ENCODE peak calls at places on chromosomes 5 and 9, in four cellular contexts. Y is Panc1, F is mesenchymal stem cell, N is lower lobe of right lung. A is an unnamed sample.
A peak's percentile ranks its signal among the peaks of the same experiment; 100 is the strongest.

GRCh38 chr5:9681706-9682105 is 51.6 kb upstream of the TAS2R1 start:
- DNase-seq in Y (no peak), F (no peak), N (no peak), A (no peak)

GRCh38 chr9:33517373-33517772 is 6.7 kb upstream of the ANKRD18B start:
- DNase-seq in Y (no peak), F (peak; percentile 75), N (no peak), A (peak; percentile 43)

GRCh38 chr5:170273968-170274710 is 23.4 kb downstream of the LCP2 start:
- DNase-seq in Y (no peak), F (no peak), N (no peak), A (no peak)

GRCh38 chr5:134227259-134227658 is 1.4 kb upstream of the PPP2CA start:
- DNase-seq in Y (no peak), F (peak; percentile 34), N (no peak), A (no peak)

GRCh38 chr5:33433303-33434255 is 7.2 kb upstream of the TARS1 start:
- DNase-seq in Y (no peak), F (peak; percentile 28), N (no peak), A (peak; percentile 24)

GRCh38 chr9:131334568-131335105 is 45.1 kb downstream of the PLPP7 start:
- DNase-seq in Y (no peak), F (peak; percentile 80), N (peak; percentile 41), A (no peak)

GRCh38 chr9:86408121-86408520 is 53.9 kb upstream of the TUT7 start:
- DNase-seq in Y (no peak), F (peak; percentile 30), N (no peak), A (no peak)

GRCh38 chr5:31116466-31117031 is 76.9 kb upstream of the CDH6 start:
- DNase-seq in Y (no peak), F (no peak), N (no peak), A (no peak)

GRCh38 chr9:12972608-12973589 is 198.1 kb downstream of the LURAP1L start:
- DNase-seq in Y (no peak), F (no peak), N (no peak), A (no peak)

GRCh38 chr9:128552744-128553221 is 396 bp downstream of the SPTAN1 start:
- DNase-seq in Y (no peak), F (no peak), N (peak; percentile 68), A (no peak)

GRCh38 chr9:114894206-114894605 is 36.2 kb downstream of the TNFSF8 start:
- DNase-seq in Y (no peak), F (no peak), N (no peak), A (no peak)

GRCh38 chr9:119963798-119964372 is 594.6 kb upstream of the BRINP1 start:
- DNase-seq in Y (no peak), F (peak; percentile 89), N (no peak), A (peak; percentile 75)

GRCh38 chr5:53089481-53089976 is 20.0 kb downstream of the MOCS2 start:
- DNase-seq in Y (no peak), F (no peak), N (no peak), A (peak; percentile 27)

GRCh38 chr5:17185349-17185748 is 32.1 kb upstream of the BASP1 start:
- DNase-seq in Y (no peak), F (peak; percentile 17), N (no peak), A (no peak)

GRCh38 chr5:157352756-157353340 is 86.9 kb downstream of the CYFIP2 start:
- DNase-seq in Y (no peak), F (no peak), N (no peak), A (no peak)

GRCh38 chr5:143826909-143827514 is 15.1 kb downstream of the HMHB1 start:
- DNase-seq in Y (peak; percentile 41), F (no peak), N (no peak), A (no peak)

GRCh38 chr9:13607746-13608445 is 328.4 kb upstream of the MPDZ start:
- DNase-seq in Y (no peak), F (peak; percentile 32), N (no peak), A (no peak)

GRCh38 chr9:105842023-105842644 is 147.8 kb downstream of the TMEM38B start:
- DNase-seq in Y (no peak), F (peak; percentile 44), N (no peak), A (peak; percentile 56)

GRCh38 chr5:105503950-105504349 is 1941.4 kb upstream of the NUDT12 start:
- DNase-seq in Y (no peak), F (no peak), N (no peak), A (no peak)

GRCh38 chr9:132023409-132024180 is 56.1 kb downstream of the MED27 start:
- DNase-seq in Y (no peak), F (no peak), N (no peak), A (no peak)

GRCh38 chr5:93579561-93580386 is 1.2 kb downstream of the NR2F1-AS1 start:
- DNase-seq in Y (no peak), F (peak; percentile 61), N (peak; percentile 57), A (no peak)

GRCh38 chr5:160260006-160260775 is 30.9 kb downstream of the FABP6 start:
- DNase-seq in Y (no peak), F (no peak), N (no peak), A (peak; percentile 6)

GRCh38 chr9:136634904-136635303 is 27.8 kb upstream of the EGFL7 start:
- DNase-seq in Y (no peak), F (no peak), N (no peak), A (no peak)

GRCh38 chr9:111661802-111662491 is 542 bp downstream of the GNG10 start:
- DNase-seq in Y (no peak), F (peak; percentile 62), N (peak; percentile 59), A (no peak)

GRCh38 chr9:126326228-126327015 is at the start of gene MVB12B:
- DNase-seq in Y (no peak), F (peak; percentile 37), N (peak; percentile 70), A (no peak)

GRCh38 chr9:126327016-126327749 is 554 bp downstream of the MVB12B start:
- DNase-seq in Y (no peak), F (no peak), N (no peak), A (no peak)

GRCh38 chr9:126329476-126330275 is 3.0 kb downstream of the MVB12B start:
- DNase-seq in Y (no peak), F (no peak), N (no peak), A (no peak)

GRCh38 chr9:126328415-126328814 is 1.8 kb downstream of the MVB12B start:
- DNase-seq in Y (no peak), F (no peak), N (no peak), A (no peak)

DNA sequence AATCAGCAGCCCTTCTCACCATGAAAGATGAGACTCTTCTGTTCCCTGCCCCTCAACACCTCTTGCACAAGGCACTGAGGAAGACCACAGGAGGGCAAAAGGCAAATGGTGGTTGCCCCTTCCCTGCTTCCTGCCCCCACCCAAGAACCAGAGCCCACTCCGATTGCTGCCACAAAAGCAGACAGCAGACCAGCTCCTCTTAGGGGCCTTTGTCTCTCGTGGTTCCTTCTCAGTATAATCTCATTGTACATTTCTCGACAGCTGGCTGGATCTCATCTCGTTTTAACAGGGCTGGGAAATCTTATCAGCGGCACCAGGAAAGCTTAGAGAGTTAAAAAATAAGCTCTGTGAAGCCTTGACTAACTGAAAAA is 1.1 kb downstream of the MVB12B start:
- DNase-seq in Y (no peak), F (peak; percentile 14), N (no peak), A (no peak)
- H3K4me3 ChIP-seq in Y (peak overlapping the region; percentile 57), F (no peak overlapping the region), N (peak overlapping the region; percentile 73), A (peak overlapping the region; percentile 64)

GRCh38 chr5:2530609-2531008 is 220.9 kb downstream of the IRX2 start:
- DNase-seq in Y (no peak), F (no peak), N (no peak), A (no peak)
- H3K27ac ChIP-seq in Y (no peak overlapping the region), F (no peak overlapping the region), N (no peak overlapping the region), A (no peak overlapping the region)

DNA sequence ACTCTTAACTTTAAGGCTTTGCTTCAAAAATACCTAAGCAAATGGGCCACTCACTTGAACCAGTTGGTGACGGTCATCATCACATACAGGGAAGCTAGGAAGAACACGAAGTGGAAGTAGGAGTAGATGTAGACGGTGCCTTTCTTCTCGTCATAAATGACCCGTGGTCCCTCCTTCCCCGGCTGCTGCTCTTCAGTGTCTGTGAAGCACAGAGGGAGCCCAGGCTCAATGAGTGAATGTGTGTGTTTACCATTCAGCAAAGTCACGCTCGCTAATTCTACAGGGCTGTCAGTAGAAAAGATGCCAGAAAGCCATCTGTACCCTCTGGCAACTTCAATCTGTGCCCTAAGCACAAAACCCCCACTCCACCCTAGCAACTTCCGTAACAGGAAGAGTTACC is 109.8 kb downstream of the SERINC5 start:
- DNase-seq in Y (no peak), F (no peak), N (no peak), A (no peak)
- H3K36me3 ChIP-seq in Y (no peaks in the 10 kb centered on the region), F (peaks cover 56% of the 10 kb centered on the region), N (peaks cover 47% of the 10 kb centered on the region), A (peaks cover 2% of the 10 kb centered on the region)

DNA sequence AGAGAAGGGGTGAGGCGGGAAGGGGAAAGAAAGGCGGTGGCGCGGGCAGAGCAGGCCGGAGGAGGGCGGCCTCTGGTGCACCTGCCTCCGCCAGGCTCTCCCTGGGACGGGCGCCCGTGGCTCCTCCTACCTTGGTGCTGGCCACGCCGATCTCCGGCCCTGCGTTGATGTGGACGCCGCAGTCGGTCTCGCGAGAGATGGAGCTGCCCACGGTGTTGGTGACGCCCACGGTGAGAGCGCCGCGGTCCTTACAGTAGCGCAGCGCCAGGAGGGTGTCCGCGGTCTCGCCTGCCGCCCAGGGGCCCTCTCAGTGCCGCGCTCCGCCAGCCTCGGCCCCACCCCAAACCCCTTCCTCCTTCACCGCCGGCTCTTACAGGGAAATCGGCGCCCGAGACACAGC is 21.8 kb upstream of the MAPK9 start:
- DNase-seq in Y (no peak), F (no peak), N (peak; percentile 88), A (no peak)
- H3K4me3 ChIP-seq in Y (no peak overlapping the region), F (peak overlapping the region; percentile 17), N (peak overlapping the region; percentile 35), A (no peak overlapping the region)

GRCh38 chr9:95099321-95100070 is 218.0 kb downstream of the FANCC start:
- DNase-seq in Y (no peak), F (no peak), N (peak; percentile 22), A (no peak)
- H3K27ac ChIP-seq in Y (no peak overlapping the region), F (peak overlapping the region; percentile 21), N (no peak overlapping the region), A (no peak overlapping the region)

GRCh38 chr5:115626444-115626823 is 598 bp upstream of the TMED7 start:
- DNase-seq in Y (peak; percentile 22), F (no peak), N (no peak), A (peak; percentile 49)

GRCh38 chr5:115625579-115626443 is at the start of gene TMED7:
- DNase-seq in Y (peak; percentile 86), F (peak; percentile 98), N (peak; percentile 100), A (peak; percentile 98)

GRCh38 chr5:115623632-115624031 is 2.2 kb downstream of the TMED7 start:
- DNase-seq in Y (no peak), F (no peak), N (no peak), A (no peak)

GRCh38 chr5:115627295-115627825 is 1.5 kb upstream of the TMED7 start:
- DNase-seq in Y (no peak), F (no peak), N (no peak), A (peak; percentile 28)

DNA sequence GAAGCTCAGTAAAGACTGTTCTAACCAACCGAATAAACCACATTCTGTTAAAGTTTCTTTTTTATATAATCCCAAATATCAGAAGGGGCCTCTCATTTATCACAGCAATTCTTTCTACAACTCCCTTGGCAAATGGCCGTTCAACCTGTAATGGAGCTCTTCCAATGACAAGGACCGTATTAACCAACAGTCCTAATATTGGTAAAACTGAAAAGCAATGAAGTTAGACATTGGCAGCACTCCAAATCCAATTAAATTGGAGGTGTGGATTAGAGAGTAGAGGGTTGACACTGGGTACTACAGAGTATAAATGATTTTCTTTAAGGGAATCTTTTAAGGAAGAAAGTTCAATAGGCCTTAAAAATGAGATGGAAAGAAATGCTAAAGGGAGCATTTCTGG is 842 bp downstream of the TMED7 start:
- DNase-seq in Y (no peak), F (peak; percentile 24), N (no peak), A (no peak)
- H3K36me3 ChIP-seq in Y (peaks cover 22% of the 10 kb centered on the region), F (peaks cover 15% of the 10 kb centered on the region), N (peaks cover 6% of the 10 kb centered on the region), A (peaks cover 5% of the 10 kb centered on the region)

A was measured in brain microvascular endothelial cell.